ENCODE peak calls at places on chromosome 17, in eight cellular contexts. One of them, this sample, is unnamed.

GRCh38 chr17:73533127-73533526 is 111.1 kb downstream of the SDK2 start:
- DNase-seq in pancreas: no peak
- DNase-seq in fibroblast of lung: no peak
- DNase-seq in astrocyte: no peak
- DNase-seq in GM23338: no peak
- DNase-seq in left ventricle myocardium inferior: peak
- DNase-seq in adrenal gland: peak
- DNase-seq in CD8-positive, alpha-beta T cell: no peak
- DNase-seq in this sample: peak

GRCh38 chr17:72119963-72120877 is 600 bp upstream of the SOX9 start:
- DNase-seq in pancreas: peak
- DNase-seq in CD8-positive, alpha-beta T cell: no peak
- DNase-seq in adrenal gland: peak
- DNase-seq in astrocyte: peak
- DNase-seq in fibroblast of lung: peak
- DNase-seq in GM23338: peak
- DNase-seq in left ventricle myocardium inferior: peak
- DNase-seq in this sample: peak

GRCh38 chr17:50947844-50948514 is 81.8 kb upstream of the TOB1 start:
- DNase-seq in left ventricle myocardium inferior: peak
- DNase-seq in GM23338: no peak
- DNase-seq in pancreas: peak
- DNase-seq in CD8-positive, alpha-beta T cell: no peak
- DNase-seq in fibroblast of lung: no peak
- DNase-seq in astrocyte: no peak
- DNase-seq in adrenal gland: peak
- DNase-seq in this sample: peak

GRCh38 chr17:16910341-16910740 is 61.6 kb downstream of the TNFRSF13B start:
- DNase-seq in astrocyte: no peak
- DNase-seq in left ventricle myocardium inferior: no peak
- DNase-seq in GM23338: no peak
- DNase-seq in pancreas: no peak
- DNase-seq in CD8-positive, alpha-beta T cell: no peak
- DNase-seq in adrenal gland: no peak
- DNase-seq in fibroblast of lung: no peak
- DNase-seq in this sample: no peak

GRCh38 chr17:57935833-57936807 is 19.1 kb downstream of the CUEDC1 start:
- DNase-seq in GM23338: peak
- DNase-seq in adrenal gland: peak
- DNase-seq in CD8-positive, alpha-beta T cell: no peak
- DNase-seq in pancreas: no peak
- DNase-seq in left ventricle myocardium inferior: peak
- DNase-seq in fibroblast of lung: peak
- DNase-seq in astrocyte: peak
- DNase-seq in this sample: peak

GRCh38 chr17:44887016-44887415 is 12.2 kb downstream of the EFTUD2 start:
- DNase-seq in pancreas: no peak
- DNase-seq in adrenal gland: no peak
- DNase-seq in CD8-positive, alpha-beta T cell: no peak
- DNase-seq in fibroblast of lung: no peak
- DNase-seq in left ventricle myocardium inferior: no peak
- DNase-seq in astrocyte: no peak
- DNase-seq in GM23338: no peak
- DNase-seq in this sample: no peak

GRCh38 chr17:66667491-66668030 is 167.4 kb upstream of the CACNG5 start:
- DNase-seq in astrocyte: no peak
- DNase-seq in fibroblast of lung: no peak
- DNase-seq in GM23338: no peak
- DNase-seq in left ventricle myocardium inferior: no peak
- DNase-seq in adrenal gland: no peak
- DNase-seq in CD8-positive, alpha-beta T cell: peak
- DNase-seq in pancreas: no peak
- DNase-seq in this sample: no peak

GRCh38 chr17:17792551-17793377 is 44.0 kb downstream of the SREBF1 start:
- DNase-seq in left ventricle myocardium inferior: no peak
- DNase-seq in GM23338: peak
- DNase-seq in pancreas: no peak
- DNase-seq in adrenal gland: peak
- DNase-seq in fibroblast of lung: peak
- DNase-seq in CD8-positive, alpha-beta T cell: peak
- DNase-seq in astrocyte: peak
- DNase-seq in this sample: no peak

GRCh38 chr17:64448665-64449512 is at the start of gene MILR1:
- DNase-seq in fibroblast of lung: peak
- DNase-seq in astrocyte: peak
- DNase-seq in adrenal gland: no peak
- DNase-seq in CD8-positive, alpha-beta T cell: no peak
- DNase-seq in GM23338: no peak
- DNase-seq in pancreas: peak
- DNase-seq in left ventricle myocardium inferior: no peak
- DNase-seq in this sample: peak

GRCh38 chr17:76179496-76180467 is 38.7 kb upstream of the FOXJ1 start:
- DNase-seq in fibroblast of lung: peak
- DNase-seq in GM23338: no peak
- DNase-seq in adrenal gland: no peak
- DNase-seq in pancreas: no peak
- DNase-seq in left ventricle myocardium inferior: no peak
- DNase-seq in CD8-positive, alpha-beta T cell: peak
- DNase-seq in astrocyte: no peak
- DNase-seq in this sample: no peak

DNA sequence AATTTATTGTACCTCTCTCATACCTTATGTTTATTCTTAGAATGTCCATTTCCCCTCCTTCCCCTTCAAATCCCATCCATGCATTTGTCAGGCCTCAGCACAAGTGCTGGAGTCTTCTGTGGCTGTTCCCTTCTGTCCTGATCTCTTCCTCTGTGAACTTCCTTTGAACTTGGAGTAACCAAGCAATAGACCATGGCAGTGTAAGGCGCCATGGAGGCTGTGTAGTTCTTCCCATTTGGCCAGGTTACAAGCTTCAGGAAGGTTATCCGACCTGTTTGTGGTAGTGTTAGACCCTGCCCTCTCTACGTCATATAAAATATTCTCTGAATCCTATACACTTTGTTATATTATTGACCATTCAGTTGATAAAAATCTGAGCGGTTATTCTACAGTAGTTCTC is 28.6 kb downstream of the MAP2K6 start:
- DNase-seq in fibroblast of lung: no peak
- DNase-seq in pancreas: no peak
- DNase-seq in CD8-positive, alpha-beta T cell: no peak
- DNase-seq in adrenal gland: no peak
- DNase-seq in astrocyte: no peak
- DNase-seq in left ventricle myocardium inferior: no peak
- DNase-seq in GM23338: no peak
- DNase-seq in this sample: no peak
- H3K27ac ChIP-seq in fibroblast of lung: no peak
- H3K27ac ChIP-seq in pancreas: no peak
- H3K27ac ChIP-seq in CD8-positive, alpha-beta T cell: no peak
- H3K27ac ChIP-seq in adrenal gland: no peak
- H3K27ac ChIP-seq in astrocyte: no peak
- H3K27ac ChIP-seq in left ventricle myocardium inferior: no peak
- H3K27ac ChIP-seq in GM23338: no peak
- H3K27ac ChIP-seq in this sample: no peak

DNA sequence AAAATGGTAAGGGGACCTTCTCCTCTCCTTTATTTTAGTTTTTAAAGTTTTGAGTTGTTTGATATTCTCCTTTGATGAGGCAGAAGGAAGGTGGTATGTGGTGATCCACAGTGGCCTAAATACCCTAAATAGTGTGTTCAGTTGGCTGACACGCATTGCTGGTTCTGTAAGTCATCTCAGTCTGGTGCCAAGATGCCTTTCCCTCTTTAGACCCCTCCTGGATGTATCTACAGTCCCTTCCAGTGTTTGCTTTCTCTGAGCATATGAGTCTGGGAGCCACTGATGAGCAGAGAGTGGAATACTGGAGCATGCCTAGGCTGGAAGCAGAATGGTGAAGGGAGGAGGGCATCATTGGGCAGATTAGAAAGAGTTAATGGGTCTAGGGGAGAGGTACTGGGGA is 64.5 kb downstream of the NEUROD2 start:
- DNase-seq in adrenal gland: peak
- DNase-seq in pancreas: no peak
- DNase-seq in left ventricle myocardium inferior: no peak
- DNase-seq in astrocyte: no peak
- DNase-seq in fibroblast of lung: no peak
- DNase-seq in GM23338: no peak
- DNase-seq in CD8-positive, alpha-beta T cell: no peak
- DNase-seq in this sample: no peak
- H3K27ac ChIP-seq in adrenal gland: no peak
- H3K27ac ChIP-seq in pancreas: no peak
- H3K27ac ChIP-seq in left ventricle myocardium inferior: no peak
- H3K27ac ChIP-seq in astrocyte: no peak
- H3K27ac ChIP-seq in fibroblast of lung: no peak
- H3K27ac ChIP-seq in GM23338: no peak
- H3K27ac ChIP-seq in CD8-positive, alpha-beta T cell: no peak
- H3K27ac ChIP-seq in this sample: no peak

DNA sequence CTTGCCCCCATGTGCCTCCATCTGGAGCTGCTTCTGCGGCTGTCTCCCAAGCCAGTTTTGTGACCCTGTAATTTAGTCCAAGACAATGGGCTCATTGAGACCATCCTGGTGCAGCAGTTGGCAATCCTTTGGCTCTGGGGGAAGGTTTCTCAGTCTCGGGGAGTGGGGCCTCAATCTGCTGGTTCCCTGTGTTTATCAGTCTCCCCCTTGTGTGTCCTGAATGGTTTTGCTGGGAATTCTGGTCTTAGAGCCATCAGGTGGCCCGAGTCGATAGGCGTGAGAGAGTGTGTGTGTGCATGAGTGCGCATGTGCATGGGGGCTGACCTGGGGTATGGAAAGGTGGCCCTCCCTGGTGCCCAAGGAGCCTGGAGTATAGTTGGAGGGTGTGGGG is 234.8 kb downstream of the SEC14L1 start:
- DNase-seq in adrenal gland: no peak
- DNase-seq in fibroblast of lung: no peak
- DNase-seq in astrocyte: no peak
- DNase-seq in left ventricle myocardium inferior: no peak
- DNase-seq in pancreas: no peak
- DNase-seq in GM23338: no peak
- DNase-seq in CD8-positive, alpha-beta T cell: no peak
- DNase-seq in this sample: no peak
- H3K27ac ChIP-seq in adrenal gland: peak
- H3K27ac ChIP-seq in fibroblast of lung: peak
- H3K27ac ChIP-seq in astrocyte: peak
- H3K27ac ChIP-seq in left ventricle myocardium inferior: peak
- H3K27ac ChIP-seq in pancreas: peak
- H3K27ac ChIP-seq in GM23338: no peak
- H3K27ac ChIP-seq in CD8-positive, alpha-beta T cell: peak
- H3K27ac ChIP-seq in this sample: peak

DNA sequence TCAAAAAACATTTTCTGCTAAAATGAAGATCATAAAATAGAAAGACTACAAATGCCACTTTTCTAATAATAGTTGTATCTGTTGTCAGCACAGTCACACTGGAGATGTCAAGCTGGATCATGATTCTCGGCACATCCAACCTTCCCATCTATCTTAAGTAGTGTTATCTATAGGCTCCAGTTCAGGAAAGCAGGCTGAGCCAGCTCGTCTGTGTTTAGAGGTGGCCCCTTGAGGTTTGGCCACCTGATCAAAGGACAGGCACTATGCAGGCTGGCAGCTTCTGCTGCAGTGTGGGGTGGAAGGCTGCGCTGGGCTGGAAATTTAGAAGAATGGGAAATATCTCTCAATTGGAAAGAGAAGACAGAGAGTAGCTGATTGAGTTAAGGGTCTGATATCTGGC is 32.4 kb downstream of the SMYD4 start:
- DNase-seq in GM23338: no peak
- DNase-seq in adrenal gland: no peak
- DNase-seq in fibroblast of lung: no peak
- DNase-seq in CD8-positive, alpha-beta T cell: no peak
- DNase-seq in pancreas: no peak
- DNase-seq in left ventricle myocardium inferior: peak
- DNase-seq in astrocyte: no peak
- DNase-seq in this sample: no peak
- H3K27ac ChIP-seq in GM23338: no peak
- H3K27ac ChIP-seq in adrenal gland: no peak
- H3K27ac ChIP-seq in fibroblast of lung: no peak
- H3K27ac ChIP-seq in CD8-positive, alpha-beta T cell: no peak
- H3K27ac ChIP-seq in pancreas: no peak
- H3K27ac ChIP-seq in left ventricle myocardium inferior: peak
- H3K27ac ChIP-seq in astrocyte: no peak
- H3K27ac ChIP-seq in this sample: peak

GRCh38 chr17:77332981-77333685 is 192.4 kb downstream of the SEC14L1 start:
- DNase-seq in pancreas: no peak
- DNase-seq in adrenal gland: peak
- DNase-seq in fibroblast of lung: peak
- DNase-seq in CD8-positive, alpha-beta T cell: peak
- DNase-seq in GM23338: no peak
- DNase-seq in left ventricle myocardium inferior: no peak
- DNase-seq in astrocyte: peak
- DNase-seq in this sample: no peak
- H3K27ac ChIP-seq in pancreas: no peak
- H3K27ac ChIP-seq in adrenal gland: no peak
- H3K27ac ChIP-seq in fibroblast of lung: peak
- H3K27ac ChIP-seq in CD8-positive, alpha-beta T cell: no peak
- H3K27ac ChIP-seq in GM23338: no peak
- H3K27ac ChIP-seq in left ventricle myocardium inferior: no peak
- H3K27ac ChIP-seq in astrocyte: peak
- H3K27ac ChIP-seq in this sample: no peak

DNA sequence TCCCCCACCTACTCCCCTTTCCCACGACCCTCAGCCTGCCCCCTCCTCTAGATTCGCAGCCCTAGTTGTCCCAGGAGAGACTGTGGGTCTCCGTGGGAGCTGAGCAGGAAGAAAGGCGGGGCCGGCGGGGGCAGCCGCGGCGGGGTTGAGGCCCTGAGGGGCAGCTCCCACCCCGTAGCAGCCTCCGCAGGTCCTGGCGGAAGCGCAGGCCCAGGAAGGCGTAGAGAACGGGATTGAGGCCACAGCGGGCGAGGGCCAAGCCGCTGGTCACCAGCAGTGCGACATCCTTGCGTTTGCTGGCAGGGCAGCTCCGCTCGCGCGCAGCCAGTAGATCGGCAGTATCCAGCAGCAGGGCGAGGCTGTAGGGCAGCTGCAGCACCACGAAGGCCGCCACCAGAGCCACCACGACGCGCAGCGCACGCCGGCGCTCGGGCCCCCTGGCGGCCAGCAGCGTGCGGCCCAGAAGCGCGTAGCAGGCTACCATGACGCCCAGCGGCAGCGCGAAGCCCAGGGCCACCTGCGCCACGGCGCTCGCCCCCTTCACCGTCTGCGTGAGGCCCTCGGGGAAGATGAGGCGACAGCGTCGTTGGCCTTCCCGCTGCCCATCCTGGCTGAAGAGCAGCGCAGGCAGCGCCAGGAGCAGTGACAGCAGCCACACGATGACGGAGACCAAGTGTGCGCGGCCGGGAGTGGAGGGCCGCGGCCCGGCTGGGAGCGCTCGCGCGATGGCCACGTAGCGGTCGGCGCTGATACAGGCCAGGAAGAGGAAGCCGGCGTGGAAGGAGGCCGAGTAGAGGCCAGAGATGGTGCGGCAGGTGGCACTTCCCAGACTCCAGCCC is 1.9 kb downstream of the CCR10 start:
- DNase-seq in CD8-positive, alpha-beta T cell: peak
- DNase-seq in astrocyte: peak
- DNase-seq in fibroblast of lung: peak
- DNase-seq in pancreas: peak
- DNase-seq in GM23338: peak
- DNase-seq in adrenal gland: peak
- DNase-seq in left ventricle myocardium inferior: peak
- DNase-seq in this sample: peak
- H3K27ac ChIP-seq in CD8-positive, alpha-beta T cell: peak
- H3K27ac ChIP-seq in astrocyte: peak
- H3K27ac ChIP-seq in fibroblast of lung: peak
- H3K27ac ChIP-seq in pancreas: peak
- H3K27ac ChIP-seq in GM23338: peak
- H3K27ac ChIP-seq in adrenal gland: peak
- H3K27ac ChIP-seq in left ventricle myocardium inferior: peak
- H3K27ac ChIP-seq in this sample: peak

GRCh38 chr17:38707678-38708351 is 2.7 kb downstream of the MLLT6 start:
- DNase-seq in left ventricle myocardium inferior: no peak
- DNase-seq in astrocyte: no peak
- DNase-seq in pancreas: no peak
- DNase-seq in CD8-positive, alpha-beta T cell: no peak
- DNase-seq in fibroblast of lung: no peak
- DNase-seq in GM23338: peak
- DNase-seq in adrenal gland: no peak
- DNase-seq in this sample: no peak
- H3K27ac ChIP-seq in left ventricle myocardium inferior: no peak
- H3K27ac ChIP-seq in astrocyte: no peak
- H3K27ac ChIP-seq in pancreas: no peak
- H3K27ac ChIP-seq in CD8-positive, alpha-beta T cell: no peak
- H3K27ac ChIP-seq in fibroblast of lung: no peak
- H3K27ac ChIP-seq in GM23338: no peak
- H3K27ac ChIP-seq in adrenal gland: no peak
- H3K27ac ChIP-seq in this sample: no peak

This sample was measured in heart right ventricle.